ENCODE peak calls at places on chromosomes 3 and 15, in four cellular contexts. One of them, this sample, is unnamed.

GRCh38 chr3:124845406-124845805 is 41.8 kb downstream of the ITGB5 start:
- DNase-seq in hepatocyte: peak
- DNase-seq in mucosa of descending colon: no peak
- DNase-seq in heart left ventricle: peak
- DNase-seq in this sample: no peak

GRCh38 chr3:134922866-134923265 is 127.8 kb downstream of the EPHB1 start:
- DNase-seq in hepatocyte: no peak
- DNase-seq in mucosa of descending colon: no peak
- DNase-seq in heart left ventricle: no peak
- DNase-seq in this sample: no peak

GRCh38 chr15:72481015-72481659 is 7.0 kb downstream of the ARIH1 start:
- DNase-seq in hepatocyte: no peak
- DNase-seq in mucosa of descending colon: no peak
- DNase-seq in heart left ventricle: no peak
- DNase-seq in this sample: no peak

GRCh38 chr15:36757189-36757814 is 177.9 kb downstream of the CDIN1 start:
- DNase-seq in hepatocyte: no peak
- DNase-seq in mucosa of descending colon: no peak
- DNase-seq in heart left ventricle: no peak
- DNase-seq in this sample: peak

GRCh38 chr3:150870406-150870805 is 34.8 kb downstream of the MINDY4B start:
- DNase-seq in hepatocyte: no peak
- DNase-seq in mucosa of descending colon: no peak
- DNase-seq in heart left ventricle: no peak
- DNase-seq in this sample: no peak

GRCh38 chr3:168213920-168214319 is 118.2 kb upstream of the GOLIM4 start:
- DNase-seq in hepatocyte: no peak
- DNase-seq in mucosa of descending colon: no peak
- DNase-seq in heart left ventricle: no peak
- DNase-seq in this sample: no peak

GRCh38 chr15:101479342-101479845 is 10.1 kb downstream of the PCSK6 start:
- DNase-seq in hepatocyte: no peak
- DNase-seq in mucosa of descending colon: no peak
- DNase-seq in heart left ventricle: no peak
- DNase-seq in this sample: no peak

GRCh38 chr15:67185621-67186225 is 68.7 kb downstream of the AAGAB start:
- DNase-seq in hepatocyte: no peak
- DNase-seq in mucosa of descending colon: no peak
- DNase-seq in heart left ventricle: peak
- DNase-seq in this sample: no peak

GRCh38 chr15:93151488-93151887 is 62.5 kb upstream of the RGMA start:
- DNase-seq in hepatocyte: no peak
- DNase-seq in mucosa of descending colon: no peak
- DNase-seq in heart left ventricle: no peak
- DNase-seq in this sample: no peak

GRCh38 chr15:94081829-94082228 is 149.5 kb upstream of the MCTP2 start:
- DNase-seq in hepatocyte: no peak
- DNase-seq in mucosa of descending colon: no peak
- DNase-seq in heart left ventricle: no peak
- DNase-seq in this sample: no peak

GRCh38 chr3:134367412-134367811 is 6.8 kb downstream of the AMOTL2 start:
- DNase-seq in hepatocyte: no peak
- DNase-seq in mucosa of descending colon: no peak
- DNase-seq in heart left ventricle: peak
- DNase-seq in this sample: no peak

GRCh38 chr3:39090922-39091321 is 16.5 kb downstream of the GORASP1 start:
- DNase-seq in hepatocyte: no peak
- DNase-seq in mucosa of descending colon: no peak
- DNase-seq in heart left ventricle: no peak
- DNase-seq in this sample: no peak

GRCh38 chr15:88913017-88913849 is at the start of gene MFGE8:
- DNase-seq in hepatocyte: peak
- DNase-seq in mucosa of descending colon: peak
- DNase-seq in heart left ventricle: peak
- DNase-seq in this sample: peak

GRCh38 chr3:73835945-73836344 is 211.2 kb upstream of the PDZRN3 start:
- DNase-seq in hepatocyte: no peak
- DNase-seq in mucosa of descending colon: no peak
- DNase-seq in heart left ventricle: no peak
- DNase-seq in this sample: no peak

GRCh38 chr15:31435256-31435781 is 108.7 kb downstream of the KLF13 start:
- DNase-seq in hepatocyte: peak
- DNase-seq in mucosa of descending colon: peak
- DNase-seq in heart left ventricle: peak
- DNase-seq in this sample: peak

GRCh38 chr3:24683511-24684384 is 189.1 kb upstream of the THRB start:
- DNase-seq in hepatocyte: peak
- DNase-seq in mucosa of descending colon: no peak
- DNase-seq in heart left ventricle: no peak
- DNase-seq in this sample: peak
- TF ChIP-seq CTCF in hepatocyte: peak
- TF ChIP-seq CTCF in mucosa of descending colon: no peak
- TF ChIP-seq CTCF in heart left ventricle: peak
- TF ChIP-seq CTCF in this sample: peak

DNA sequence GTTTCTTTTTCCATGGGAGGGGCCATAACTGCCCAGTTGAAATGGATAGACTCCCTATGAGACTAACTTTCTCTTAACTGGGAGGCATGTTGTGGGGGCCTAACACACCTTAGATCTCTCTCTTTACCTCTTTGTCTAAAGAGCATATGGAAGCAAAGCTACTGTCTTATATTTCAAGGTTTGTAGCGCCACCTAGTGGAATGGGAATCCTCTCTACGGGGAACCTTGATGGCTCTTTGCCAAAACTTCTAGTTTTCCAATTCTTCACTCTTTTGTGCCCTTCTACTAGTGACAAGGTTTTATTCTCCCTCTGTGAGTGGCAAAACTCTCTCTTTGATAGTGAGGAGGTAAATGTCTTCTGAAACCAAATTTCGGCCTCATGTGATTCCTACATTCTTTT is 1030.4 kb upstream of the CADM2 start:
- DNase-seq in hepatocyte: peak
- DNase-seq in mucosa of descending colon: no peak
- DNase-seq in heart left ventricle: no peak
- DNase-seq in this sample: peak
- TF ChIP-seq CTCF in hepatocyte: no peak
- TF ChIP-seq CTCF in mucosa of descending colon: no peak
- TF ChIP-seq CTCF in heart left ventricle: no peak
- TF ChIP-seq CTCF in this sample: peak

GRCh38 chr3:153633407-153633806 is 471.4 kb downstream of the RAP2B start:
- DNase-seq in hepatocyte: no peak
- DNase-seq in mucosa of descending colon: no peak
- DNase-seq in heart left ventricle: no peak
- DNase-seq in this sample: no peak
- TF ChIP-seq CTCF in hepatocyte: no peak
- TF ChIP-seq CTCF in mucosa of descending colon: no peak
- TF ChIP-seq CTCF in heart left ventricle: no peak
- TF ChIP-seq CTCF in this sample: no peak

DNA sequence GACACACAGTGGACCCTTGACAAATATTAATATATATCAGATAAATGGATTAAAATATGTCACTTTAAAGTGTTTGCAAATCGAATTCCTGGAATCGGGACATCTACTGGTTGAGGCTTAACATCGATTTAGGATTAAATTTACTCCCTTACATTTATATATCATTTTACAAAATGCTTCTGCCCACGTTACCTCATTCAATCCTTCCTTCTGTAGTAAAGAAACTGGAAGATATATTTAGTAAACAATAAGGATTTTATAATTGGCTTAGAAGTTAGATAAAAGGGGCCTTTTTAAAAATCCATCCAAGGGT is 1.3 kb downstream of the CLPX start:
- DNase-seq in hepatocyte: no peak
- DNase-seq in mucosa of descending colon: no peak
- DNase-seq in heart left ventricle: no peak
- DNase-seq in this sample: no peak
- TF ChIP-seq CTCF in hepatocyte: no peak
- TF ChIP-seq CTCF in mucosa of descending colon: no peak
- TF ChIP-seq CTCF in heart left ventricle: no peak
- TF ChIP-seq CTCF in this sample: no peak

GRCh38 chr3:85801955-85802354 is 843.2 kb downstream of the CADM2 start:
- DNase-seq in hepatocyte: peak
- DNase-seq in mucosa of descending colon: no peak
- DNase-seq in heart left ventricle: no peak
- DNase-seq in this sample: peak
- TF ChIP-seq CTCF in hepatocyte: peak
- TF ChIP-seq CTCF in mucosa of descending colon: no peak
- TF ChIP-seq CTCF in heart left ventricle: peak
- TF ChIP-seq CTCF in this sample: no peak

GRCh38 chr3:31406901-31407300 is 125.8 kb upstream of the STT3B start:
- DNase-seq in hepatocyte: no peak
- DNase-seq in mucosa of descending colon: no peak
- DNase-seq in heart left ventricle: no peak
- DNase-seq in this sample: no peak
- TF ChIP-seq CTCF in hepatocyte: no peak
- TF ChIP-seq CTCF in mucosa of descending colon: no peak
- TF ChIP-seq CTCF in heart left ventricle: no peak
- TF ChIP-seq CTCF in this sample: no peak

DNA sequence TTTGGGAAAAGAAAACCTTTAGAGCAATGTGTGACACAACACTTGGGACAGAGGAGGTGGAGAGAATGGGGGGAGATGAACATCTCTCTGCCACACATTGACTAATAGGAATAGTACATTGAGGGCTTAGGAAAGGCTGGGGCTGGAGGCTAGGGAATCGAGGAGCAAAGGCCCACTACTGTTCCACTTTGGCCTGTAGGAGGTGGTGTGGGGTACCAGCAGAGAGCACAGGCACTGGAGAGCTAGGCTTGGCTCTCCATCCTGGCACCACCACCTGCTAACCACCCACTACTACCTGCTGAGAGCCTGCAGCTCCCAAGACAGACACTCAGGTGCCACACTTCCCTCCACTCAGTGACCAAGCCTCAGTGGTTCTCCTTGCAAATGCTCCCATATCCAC is 19.4 kb downstream of the CCDC32 start:
- DNase-seq in hepatocyte: no peak
- DNase-seq in mucosa of descending colon: no peak
- DNase-seq in heart left ventricle: no peak
- DNase-seq in this sample: no peak
- TF ChIP-seq CTCF in hepatocyte: no peak
- TF ChIP-seq CTCF in mucosa of descending colon: no peak
- TF ChIP-seq CTCF in heart left ventricle: no peak
- TF ChIP-seq CTCF in this sample: no peak